ENCODE peak calls at places on chromosomes 6 and 20, in five cellular contexts. D is SK-N-SH, R is HCT116, P is H1, U is Panc1. W is an unnamed sample.

GRCh38 chr6:41644297-41644879 is 6.1 kb downstream of the MDFI start:
- DNase-seq in D (no peak), R (no peak), P (peak; percentile 55), U (no peak), W (peak; percentile 43)

GRCh38 chr6:25369043-25369442 is 89.9 kb downstream of the CARMIL1 start:
- DNase-seq in D (no peak), R (no peak), P (no peak), U (no peak), W (no peak)

GRCh38 chr6:72245565-72245964 is 359.2 kb downstream of the RIMS1 start:
- DNase-seq in D (no peak), R (no peak), P (no peak), U (no peak), W (no peak)

GRCh38 chr6:55047433-55048044 is 126.8 kb upstream of the HCRTR2 start:
- DNase-seq in D (no peak), R (no peak), P (no peak), U (no peak), W (no peak)

GRCh38 chr6:149079456-149079855 is 238.1 kb upstream of the TAB2 start:
- DNase-seq in D (no peak), R (no peak), P (no peak), U (no peak), W (no peak)

GRCh38 chr6:99779631-99780555 is 173.3 kb downstream of the PRDM13 start:
- DNase-seq in D (no peak), R (no peak), P (no peak), U (no peak), W (no peak)

GRCh38 chr6:89433637-89434499 is 916 bp downstream of the ANKRD6 start:
- DNase-seq in D (no peak), R (no peak), P (peak; percentile 64), U (no peak), W (no peak)

GRCh38 chr6:16437984-16438383 is 199.6 kb downstream of the GMPR start:
- DNase-seq in D (no peak), R (no peak), P (no peak), U (no peak), W (no peak)

GRCh38 chr20:6700563-6701328 is 66.7 kb upstream of the BMP2 start:
- DNase-seq in D (no peak), R (no peak), P (no peak), U (no peak), W (no peak)

GRCh38 chr6:23154159-23154558 is 584.8 kb downstream of the HDGFL1 start:
- DNase-seq in D (no peak), R (no peak), P (no peak), U (no peak), W (no peak)

GRCh38 chr20:35742741-35743523 is 872 bp upstream of the RBM39 start:
- DNase-seq in D (peak; percentile 19), R (no peak), P (no peak), U (no peak), W (peak; percentile 69)

GRCh38 chr6:145887969-145888368 is 73.4 kb upstream of the FBXO30 start:
- DNase-seq in D (peak; percentile 3), R (no peak), P (no peak), U (no peak), W (no peak)

GRCh38 chr6:72466971-72467566 is 154.8 kb upstream of the KCNQ5 start:
- DNase-seq in D (no peak), R (no peak), P (no peak), U (no peak), W (no peak)

GRCh38 chr20:53296451-53297153 is 297.0 kb downstream of the ZNF217 start:
- DNase-seq in D (no peak), R (no peak), P (no peak), U (no peak), W (no peak)

GRCh38 chr20:53522696-53523095 is 70.9 kb downstream of the ZNF217 start:
- DNase-seq in D (no peak), R (no peak), P (no peak), U (no peak), W (no peak)

GRCh38 chr6:2744206-2744771 is 6.4 kb downstream of the MYLK4 start:
- DNase-seq in D (peak; percentile 31), R (no peak), P (no peak), U (no peak), W (no peak)

GRCh38 chr6:31597006-31597405 is 4.2 kb upstream of the NCR3 start:
- DNase-seq in D (peak; percentile 70), R (peak; percentile 38), P (no peak), U (no peak), W (peak; percentile 61)

GRCh38 chr6:44005507-44005903 is 121.7 kb downstream of the MRPL14 start:
- DNase-seq in D (no peak), R (no peak), P (no peak), U (no peak), W (no peak)

GRCh38 chr6:169963581-169964297 is 212.3 kb downstream of the ERMARD start:
- DNase-seq in D (peak; percentile 6), R (no peak), P (no peak), U (no peak), W (no peak)

GRCh38 chr6:16669227-16669626 is 92.0 kb downstream of the ATXN1 start:
- DNase-seq in D (no peak), R (peak; percentile 38), P (no peak), U (no peak), W (peak; percentile 33)

GRCh38 chr6:113858067-113858604 is 991 bp downstream of the MARCKS start:
- DNase-seq in D (peak; percentile 65), R (no peak), P (peak; percentile 60), U (no peak), W (no peak)

GRCh38 chr20:63836335-63837133 is 5.5 kb upstream of the ZBTB46 start:
- DNase-seq in D (no peak), R (no peak), P (no peak), U (no peak), W (no peak)

GRCh38 chr6:72032056-72032455 is 145.7 kb downstream of the RIMS1 start:
- DNase-seq in D (no peak), R (no peak), P (no peak), U (no peak), W (no peak)

GRCh38 chr20:3592931-3593330 is 70.3 kb downstream of the GFRA4 start:
- DNase-seq in D (no peak), R (no peak), P (no peak), U (no peak), W (no peak)

GRCh38 chr6:82298012-82298411 is 50.5 kb upstream of the IBTK start:
- DNase-seq in D (no peak), R (peak; percentile 39), P (no peak), U (no peak), W (no peak)

GRCh38 chr20:12210591-12210990 is 292.9 kb downstream of the BTBD3 start:
- DNase-seq in D (no peak), R (no peak), P (no peak), U (no peak), W (no peak)

GRCh38 chr6:43951063-43951755 is 176.0 kb downstream of the MRPL14 start:
- DNase-seq in D (peak; percentile 83), R (peak; percentile 10), P (peak; percentile 85), U (no peak), W (peak; percentile 73)

GRCh38 chr6:73079611-73079955 is 145.7 kb downstream of the KHDC1L start:
- DNase-seq in D (no peak), R (no peak), P (no peak), U (peak; percentile 80), W (no peak)

GRCh38 chr6:64254558-64254957 is 619.0 kb downstream of the PHF3 start:
- DNase-seq in D (no peak), R (no peak), P (no peak), U (peak; percentile 47), W (peak; percentile 10)

GRCh38 chr20:5171790-5172164 is 45.0 kb downstream of the CDS2 start:
- DNase-seq in D (no peak), R (no peak), P (no peak), U (no peak), W (no peak)

GRCh38 chr6:41352396-41352795 is 17.0 kb downstream of the NCR2 start:
- DNase-seq in D (no peak), R (no peak), P (peak; percentile 14), U (no peak), W (no peak)

GRCh38 chr6:148851683-148852556 is 105.1 kb downstream of the UST start:
- DNase-seq in D (no peak), R (no peak), P (no peak), U (no peak), W (no peak)

GRCh38 chr20:39825950-39826349 is 863.1 kb downstream of the MAFB start:
- DNase-seq in D (no peak), R (no peak), P (no peak), U (no peak), W (no peak)

GRCh38 chr20:57507477-57507876 is 17.5 kb downstream of the CTCFL start:
- DNase-seq in D (no peak), R (no peak), P (no peak), U (no peak), W (no peak)

GRCh38 chr6:79949235-79949634 is 1.9 kb upstream of the ELOVL4 start:
- DNase-seq in D (peak; percentile 49), R (peak; percentile 85), P (peak; percentile 72), U (peak; percentile 20), W (peak; percentile 79)

GRCh38 chr6:21922086-21922485 is 328.5 kb downstream of the SOX4 start:
- DNase-seq in D (no peak), R (no peak), P (no peak), U (no peak), W (no peak)
- TF ChIP-seq SIN3A in D (no peak), R (no peak), P (no peak), U (no peak), W (no peak)

GRCh38 chr6:84581494-84582259 is 182.7 kb downstream of the TBX18 start:
- DNase-seq in D (no peak), R (no peak), P (no peak), U (no peak), W (no peak)
- TF ChIP-seq SIN3A in D (no peak), R (no peak), P (no peak), U (no peak), W (no peak)

GRCh38 chr6:35977308-35977707 is 47.1 kb downstream of the SLC26A8 start:
- DNase-seq in D (no peak), R (no peak), P (no peak), U (no peak), W (no peak)

GRCh38 chr6:35973670-35974222 is 50.7 kb downstream of the SLC26A8 start:
- DNase-seq in D (no peak), R (no peak), P (no peak), U (no peak), W (peak; percentile 93)

GRCh38 chr6:35970181-35970580 is 49.3 kb upstream of the SRPK1 start:
- DNase-seq in D (no peak), R (no peak), P (no peak), U (no peak), W (no peak)

GRCh38 chr6:35969676-35970075 is 48.8 kb upstream of the SRPK1 start:
- DNase-seq in D (no peak), R (no peak), P (no peak), U (no peak), W (no peak)

DNA sequence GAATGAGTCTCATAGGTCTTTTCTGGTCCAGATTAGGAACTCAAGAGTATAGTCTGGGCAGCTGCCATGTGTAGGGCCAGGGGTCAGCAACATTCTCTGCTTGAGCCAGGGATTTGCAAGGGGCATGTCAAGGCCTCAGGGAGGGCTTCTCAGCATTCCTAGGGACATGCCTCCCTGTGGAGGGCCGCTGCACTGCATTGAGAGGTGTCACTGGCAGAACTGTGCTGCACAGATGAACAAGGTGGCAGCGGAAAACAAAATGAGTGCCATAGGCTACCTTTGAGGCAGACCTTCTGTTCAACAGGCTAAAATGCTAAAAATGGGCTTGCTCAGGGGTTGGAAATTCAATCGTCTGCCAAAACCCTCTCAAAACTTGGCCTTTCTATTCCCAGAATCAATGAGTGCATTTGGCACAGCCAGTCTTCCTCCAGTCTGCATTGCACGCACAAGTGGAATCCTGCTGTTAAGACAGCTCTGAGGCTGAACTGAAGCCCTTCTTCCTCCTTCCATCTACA is 51.6 kb upstream of the SRPK1 start:
- DNase-seq in D (peak; percentile 24), R (no peak), P (peak; percentile 52), U (no peak), W (peak; percentile 72)
- TF ChIP-seq SIN3A in D (no peak), R (no peak), P (no peak), U (no peak), W (no peak)

GRCh38 chr20:16865406-16865805 is 117.2 kb downstream of the OTOR start:
- DNase-seq in D (peak; percentile 9), R (no peak), P (no peak), U (no peak), W (no peak)
- TF ChIP-seq SIN3A in D (no peak), R (no peak), P (no peak), U (no peak), W (no peak)

W was measured in HepG2.